ENCODE peak calls at places on chromosome 11, in seven cellular contexts. E is hepatocyte, D is Peyer's patch, W is HCT116, R is substantia nigra, I is transverse colon, C is H9. A is an unnamed sample.
A peak's percentile ranks its signal among the peaks of the same experiment; 100 is the strongest.

GRCh38 chr11:88507771-88508557 is 170.4 kb upstream of the CTSC start:
- DNase-seq in E (no peak), D (no peak), W (no peak), R (no peak), I (no peak), C (peak; percentile 43), A (no peak)

GRCh38 chr11:61716478-61717285 is 35.8 kb upstream of the MYRF start:
- DNase-seq in E (no peak), D (no peak), W (no peak), R (no peak), I (no peak), C (no peak), A (no peak)

GRCh38 chr11:1875093-1875785 is 16.5 kb downstream of the PRR33 start:
- DNase-seq in E (no peak), D (no peak), W (no peak), R (no peak), I (peak; percentile 7), C (no peak), A (no peak)

GRCh38 chr11:112195906-112196305 is 20.6 kb downstream of the BCO2 start:
- DNase-seq in E (no peak), D (no peak), W (no peak), R (no peak), I (no peak), C (no peak), A (no peak)

GRCh38 chr11:109554951-109555350 is 133.0 kb downstream of the C11orf87 start:
- DNase-seq in E (no peak), D (no peak), W (no peak), R (no peak), I (no peak), C (no peak), A (no peak)

GRCh38 chr11:47460571-47461235 is 11.8 kb upstream of the RAPSN start:
- DNase-seq in E (no peak), D (no peak), W (no peak), R (no peak), I (no peak), C (no peak), A (no peak)

GRCh38 chr11:47997063-47998053 is 17.0 kb downstream of the PTPRJ start:
- DNase-seq in E (no peak), D (no peak), W (no peak), R (no peak), I (no peak), C (no peak), A (no peak)

GRCh38 chr11:112129656-112130055 is 34.2 kb downstream of the IL18 start:
- DNase-seq in E (no peak), D (no peak), W (no peak), R (peak; percentile 31), I (no peak), C (no peak), A (no peak)

GRCh38 chr11:93196816-93197382 is 892 bp downstream of the SLC36A4 start:
- DNase-seq in E (peak; percentile 13), D (no peak), W (peak; percentile 8), R (no peak), I (no peak), C (no peak), A (no peak)

GRCh38 chr11:96864998-96865397 is 475.2 kb downstream of the JRKL start:
- DNase-seq in E (no peak), D (no peak), W (no peak), R (no peak), I (no peak), C (no peak), A (no peak)

GRCh38 chr11:68118753-68119448 is 2.3 kb downstream of the CHKA start:
- DNase-seq in E (peak; percentile 28), D (no peak), W (no peak), R (no peak), I (peak; percentile 50), C (no peak), A (no peak)

GRCh38 chr11:118615282-118615979 is 8.0 kb downstream of the PHLDB1 start:
- DNase-seq in E (no peak), D (no peak), W (no peak), R (no peak), I (no peak), C (peak; percentile 93), A (no peak)

GRCh38 chr11:86608251-86608799 is 64.1 kb downstream of the ME3 start:
- DNase-seq in E (peak; percentile 78), D (no peak), W (peak; percentile 67), R (peak; percentile 14), I (peak; percentile 75), C (peak; percentile 64), A (no peak)

GRCh38 chr11:114208371-114208770 is 87.8 kb upstream of the NNMT start:
- DNase-seq in E (no peak), D (no peak), W (no peak), R (no peak), I (no peak), C (no peak), A (no peak)

GRCh38 chr11:115980336-115980735 is 476.1 kb upstream of the CADM1 start:
- DNase-seq in E (no peak), D (no peak), W (no peak), R (peak; percentile 13), I (no peak), C (no peak), A (no peak)

GRCh38 chr11:79167510-79168188 is 273.2 kb downstream of the TENM4 start:
- DNase-seq in E (no peak), D (no peak), W (no peak), R (no peak), I (no peak), C (no peak), A (no peak)

GRCh38 chr11:43366597-43367121 is 7.9 kb downstream of the TTC17 start:
- DNase-seq in E (no peak), D (no peak), W (no peak), R (no peak), I (no peak), C (no peak), A (no peak)

GRCh38 chr11:10002221-10002620 is 291.8 kb downstream of the SBF2 start:
- DNase-seq in E (no peak), D (no peak), W (no peak), R (no peak), I (no peak), C (no peak), A (no peak)

GRCh38 chr11:125304111-125304639 is 139.6 kb downstream of the PKNOX2 start:
- DNase-seq in E (peak; percentile 28), D (no peak), W (no peak), R (no peak), I (no peak), C (no peak), A (no peak)

GRCh38 chr11:36385121-36385530 is 89.0 kb downstream of the PRR5L start:
- DNase-seq in E (no peak), D (no peak), W (no peak), R (no peak), I (no peak), C (no peak), A (no peak)

DNA sequence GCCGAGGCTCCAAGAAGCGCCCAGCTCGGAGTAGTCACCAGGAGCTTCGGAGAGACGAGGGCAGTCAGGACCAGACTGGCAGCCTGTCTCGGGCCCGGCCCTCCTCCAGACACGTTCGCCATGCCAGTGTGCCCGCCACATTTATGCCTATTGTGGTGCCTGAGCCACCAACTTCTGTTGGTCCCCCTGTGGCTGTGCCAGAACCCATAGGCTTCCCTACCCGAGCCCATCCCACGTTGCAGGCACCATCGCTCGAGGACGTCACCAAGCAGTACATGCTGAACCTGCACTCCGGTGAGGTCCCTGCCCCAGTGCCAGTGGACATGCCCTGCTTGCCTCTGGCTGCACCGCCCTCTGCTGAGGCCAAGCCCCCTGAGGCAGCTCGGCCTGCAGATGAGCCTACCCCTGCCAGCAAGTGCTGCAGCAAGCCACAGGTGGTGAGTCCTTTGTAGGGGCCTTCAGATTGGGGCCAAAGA is 3.4 kb downstream of the ARHGEF17 start:
- DNase-seq in E (no peak), D (no peak), W (no peak), R (no peak), I (no peak), C (no peak), A (no peak)
- H3K27ac ChIP-seq in E (no peak overlapping the region), D (peak overlapping the region; percentile 88), W (no peak overlapping the region), R (peak overlapping the region; percentile 86), I (peak overlapping the region; percentile 95), C (no peak overlapping the region), A (no peak overlapping the region)

GRCh38 chr11:133952199-133953190 is 4.3 kb downstream of the IGSF9B start:
- DNase-seq in E (no peak), D (no peak), W (no peak), R (no peak), I (no peak), C (no peak), A (no peak)
- H3K27ac ChIP-seq in E (no peak overlapping the region), D (no peak overlapping the region), W (no peak overlapping the region), R (no peak overlapping the region), I (peak overlapping the region; percentile 88), C (no peak overlapping the region), A (no peak overlapping the region)

GRCh38 chr11:105156231-105156630 is 16.7 kb upstream of the CARD18 start:
- DNase-seq in E (no peak), D (no peak), W (no peak), R (no peak), I (no peak), C (no peak), A (no peak)
- H3K27ac ChIP-seq in E (no peak overlapping the region), D (no peak overlapping the region), W (no peak overlapping the region), R (no peak overlapping the region), I (no peak overlapping the region), C (no peak overlapping the region), A (no peak overlapping the region)

GRCh38 chr11:65275906-65276305 is 14.1 kb downstream of the POLA2 start:
- DNase-seq in E (peak; percentile 55), D (no peak), W (no peak), R (no peak), I (no peak), C (no peak), A (no peak)

GRCh38 chr11:65277878-65278277 is 16.1 kb downstream of the POLA2 start:
- DNase-seq in E (no peak), D (no peak), W (no peak), R (no peak), I (no peak), C (no peak), A (no peak)

GRCh38 chr11:65278351-65278750 is 16.6 kb downstream of the POLA2 start:
- DNase-seq in E (no peak), D (no peak), W (no peak), R (no peak), I (no peak), C (no peak), A (no peak)

GRCh38 chr11:65279713-65280459 is 18.1 kb downstream of the POLA2 start:
- DNase-seq in E (peak; percentile 88), D (no peak), W (peak; percentile 96), R (no peak), I (no peak), C (no peak), A (no peak)

DNA sequence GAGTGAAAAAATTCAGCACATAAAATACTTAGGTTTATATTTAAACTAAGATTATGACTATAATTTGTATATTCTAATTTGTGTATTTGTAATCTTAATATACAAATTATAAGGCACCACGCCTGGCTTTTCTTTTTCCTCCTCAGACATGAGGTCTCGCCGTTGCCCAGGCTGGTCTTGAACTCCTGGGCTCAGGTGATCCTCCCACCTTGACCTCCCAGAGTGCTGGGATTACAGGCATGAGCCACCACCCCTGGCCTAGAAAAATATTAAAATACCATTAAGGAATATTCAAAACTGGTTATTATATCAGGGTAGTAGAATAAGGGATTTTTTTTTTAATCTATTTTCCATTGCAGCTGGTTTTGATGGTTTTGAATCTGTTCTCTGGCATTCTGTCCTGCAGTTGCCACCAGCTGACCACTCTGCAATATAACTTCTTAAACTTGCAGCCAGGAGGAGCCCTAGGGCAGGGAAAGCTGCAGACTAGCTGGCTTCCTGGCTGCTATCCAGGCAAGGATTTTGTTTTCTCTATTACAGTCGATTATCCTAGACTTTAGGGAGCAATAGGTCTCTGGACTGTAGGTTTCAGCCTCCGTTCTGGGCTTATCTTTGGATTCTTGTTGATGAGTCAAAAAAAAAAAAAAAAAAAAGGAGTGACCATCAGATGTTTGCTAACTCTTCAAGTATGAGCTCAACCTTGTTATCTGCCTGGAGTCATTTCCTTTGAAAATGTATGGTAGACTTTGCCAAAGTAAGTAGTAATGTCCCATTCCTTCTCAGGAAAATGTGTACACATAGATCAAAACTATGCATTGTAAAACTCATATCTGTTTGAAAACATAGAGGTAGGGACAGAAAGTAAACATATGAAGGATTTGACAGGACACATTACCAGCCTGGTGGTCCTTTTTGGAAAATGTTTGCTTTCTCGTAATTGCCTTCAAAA is 13.2 kb downstream of the POLA2 start:
- DNase-seq in E (peak; percentile 94), D (peak; percentile 37), W (peak; percentile 68), R (peak; percentile 71), I (peak; percentile 79), C (peak; percentile 67), A (no peak)
- H3K27ac ChIP-seq in E (peak overlapping the region; percentile 88), D (peak overlapping the region; percentile 80), W (no peak overlapping the region), R (peak overlapping the region; percentile 65), I (peak overlapping the region; percentile 75), C (no peak overlapping the region), A (no peak overlapping the region)